ENCODE peak calls at places on chromosomes 12 and 14, in four cellular contexts. C is activated T-cell treated with anti-CD3 and anti-CD28 coated beads, Interleukin-2, amount 50 U/mL, for 72 hours; K is germinal center; O is amygdala. Y is an unnamed sample.

GRCh38 chr12:30191701-30192455 is 408.1 kb upstream of the TMTC1 start:
- DNase-seq in C (no peak), K (no peak), O (no peak), Y (no peak)

GRCh38 chr12:105986779-105987686 is 151.7 kb downstream of the NUAK1 start:
- DNase-seq in C (no peak), K (no peak), O (no peak), Y (no peak)

GRCh38 chr12:76921891-76922664 is 43.3 kb upstream of the CSRP2 start:
- DNase-seq in C (no peak), K (no peak), O (no peak), Y (no peak)

GRCh38 chr12:85923767-85924331 is 49.8 kb downstream of the NTS start:
- DNase-seq in C (no peak), K (no peak), O (no peak), Y (no peak)

GRCh38 chr12:96322720-96323119 is 77.5 kb downstream of the CDK17 start:
- DNase-seq in C (no peak), K (no peak), O (no peak), Y (no peak)

GRCh38 chr12:64737539-64737938 is 21.7 kb downstream of the GNS start:
- DNase-seq in C (peak), K (no peak), O (no peak), Y (peak)

GRCh38 chr14:79467837-79468236 is 743.5 kb downstream of the DIO2 start:
- DNase-seq in C (no peak), K (no peak), O (no peak), Y (no peak)

GRCh38 chr12:27550653-27550975 is 26.6 kb downstream of the PPFIBP1 start:
- DNase-seq in C (no peak), K (no peak), O (no peak), Y (no peak)

GRCh38 chr14:74967618-74968017 is 12.2 kb upstream of the PGF start:
- DNase-seq in C (no peak), K (no peak), O (no peak), Y (no peak)

GRCh38 chr14:101330416-101331140 is 230.7 kb upstream of the DIO3 start:
- DNase-seq in C (no peak), K (no peak), O (no peak), Y (no peak)

GRCh38 chr14:49999826-50000214 is 106.9 kb downstream of the ARF6 start:
- DNase-seq in C (no peak), K (no peak), O (no peak), Y (no peak)

GRCh38 chr14:47917344-47917954 is 242.0 kb upstream of the MDGA2 start:
- DNase-seq in C (no peak), K (no peak), O (no peak), Y (no peak)

GRCh38 chr12:65881348-65881961 is 57.2 kb downstream of the HMGA2 start:
- DNase-seq in C (no peak), K (no peak), O (no peak), Y (no peak)

Y was measured in activated CD4-positive, alpha-beta memory T cell treated with anti-CD3 and anti-CD28 coated beads, Interleukin-2, amount 10 ng/mL, durations not matched to agents 7 days and 5 days.